ENCODE peak calls at places on chromosomes 16 and 17, in six cellular contexts. B is A549, V is upper lobe of right lung, W is colonic mucosa, O is heart left ventricle, H is IMR-90. J is an unnamed sample.

GRCh38 chr17:40522250-40522960 is 21.0 kb upstream of the TNS4 start:
- DNase-seq in H (peak; percentile 67), O (no peak), B (no peak), W (no peak), V (peak; percentile 11), J (no peak)

GRCh38 chr16:68386628-68387027 is 61.7 kb downstream of the SMPD3 start:
- DNase-seq in H (no peak), B (no peak), V (no peak), W (peak; percentile 95), O (no peak), J (no peak)

GRCh38 chr17:4710693-4711634 is 532 bp downstream of the ARRB2 start:
- DNase-seq in W (peak; percentile 40), V (no peak), B (no peak), O (no peak), H (no peak), J (no peak)

GRCh38 chr17:50861334-50861676 is 4.8 kb downstream of the TOB1 start:
- DNase-seq in W (no peak), V (no peak), H (no peak), O (no peak), B (no peak), J (no peak)

GRCh38 chr16:88854306-88855111 is 2.2 kb downstream of the GALNS start:
- DNase-seq in H (no peak), B (no peak), O (no peak), W (no peak), V (no peak), J (no peak)

GRCh38 chr17:67478266-67479118 is 101.4 kb downstream of the PITPNC1 start:
- DNase-seq in B (no peak), O (no peak), H (no peak), V (no peak), W (no peak), J (no peak)

GRCh38 chr17:35847006-35847405 is 21.7 kb downstream of the HEATR9 start:
- DNase-seq in B (no peak), W (no peak), H (no peak), O (no peak), V (no peak), J (no peak)

GRCh38 chr16:1647904-1648303 is 30.2 kb upstream of the JPT2 start:
- DNase-seq in W (no peak), H (no peak), O (no peak), V (no peak), B (no peak), J (no peak)

GRCh38 chr17:40317345-40317873 is 8.4 kb downstream of the RARA start:
- DNase-seq in W (peak; percentile 76), B (peak; percentile 86), H (peak; percentile 70), O (peak; percentile 69), V (peak; percentile 74), J (peak; percentile 66)

GRCh38 chr16:85490971-85491771 is 122.0 kb upstream of the GSE1 start:
- DNase-seq in H (no peak), O (no peak), V (no peak), W (peak; percentile 59), B (peak; percentile 52), J (no peak)

GRCh38 chr16:87757841-87758426 is 7.9 kb downstream of the KLHDC4 start:
- DNase-seq in W (no peak), B (peak; percentile 38), H (peak; percentile 89), V (no peak), O (no peak), J (peak; percentile 35)

GRCh38 chr16:69176033-69176780 is 10.8 kb upstream of the SNTB2 start:
- DNase-seq in O (no peak), B (no peak), W (no peak), H (peak; percentile 79), V (no peak), J (no peak)

GRCh38 chr17:83106913-83107655 is 27.7 kb downstream of the METRNL start:
- DNase-seq in B (no peak), V (no peak), H (no peak), O (no peak), W (no peak), J (no peak)

GRCh38 chr16:89909777-89910716 is 8.6 kb upstream of the MC1R start:
- DNase-seq in W (peak; percentile 79), H (peak; percentile 64), V (peak; percentile 87), B (peak; percentile 79), O (peak; percentile 80), J (peak; percentile 63)

GRCh38 chr16:5709889-5710288 is 612.3 kb upstream of the EEF2KMT start:
- DNase-seq in B (no peak), W (no peak), H (peak; percentile 0), O (no peak), V (no peak), J (no peak)

GRCh38 chr17:49249292-49249794 is 18.8 kb upstream of the PHOSPHO1 start:
- DNase-seq in O (peak; percentile 77), H (no peak), B (no peak), V (peak; percentile 66), W (no peak), J (no peak)

GRCh38 chr17:38980455-38981217 is 13.4 kb upstream of the FBXO47 start:
- DNase-seq in V (no peak), W (no peak), O (no peak), B (no peak), H (peak; percentile 57), J (no peak)

GRCh38 chr16:35011-35775 is 18.2 kb downstream of the POLR3K start:
- DNase-seq in H (no peak), V (no peak), W (no peak), O (no peak), B (no peak), J (no peak)

GRCh38 chr17:27747462-27748359 is 52.6 kb downstream of the NOS2 start:
- DNase-seq in W (peak; percentile 12), H (no peak), O (no peak), V (no peak), B (peak; percentile 22), J (no peak)

GRCh38 chr17:17363638-17364337 is 60.6 kb downstream of the NT5M start:
- DNase-seq in W (no peak), O (no peak), H (no peak), V (peak; percentile 78), B (no peak), J (no peak)

GRCh38 chr16:86887416-86887815 is 309.1 kb downstream of the FOXL1 start:
- DNase-seq in V (peak; percentile 27), B (no peak), O (no peak), W (no peak), H (no peak), J (no peak)

GRCh38 chr16:51577621-51578303 is 426.7 kb upstream of the SALL1 start:
- DNase-seq in O (no peak), V (no peak), B (peak; percentile 20), W (no peak), H (peak; percentile 15), J (peak; percentile 67)

GRCh38 chr16:82329070-82329469 is 159.0 kb upstream of the MPHOSPH6 start:
- DNase-seq in V (no peak), B (no peak), O (no peak), H (no peak), W (no peak), J (no peak)

GRCh38 chr17:44005865-44006580 is 1.6 kb downstream of the NAGS start:
- DNase-seq in V (peak; percentile 85), B (peak; percentile 32), W (peak; percentile 75), O (no peak), H (no peak), J (peak; percentile 16)

GRCh38 chr17:82021728-82022309 is 859 bp downstream of the CENPX start:
- DNase-seq in H (no peak), O (no peak), W (peak; percentile 66), B (no peak), V (no peak), J (no peak)

GRCh38 chr17:82022310-82022980 is at the start of gene CENPX:
- DNase-seq in H (no peak), W (no peak), V (no peak), B (no peak), O (no peak), J (no peak)

GRCh38 chr17:82024859-82025258 is 1.8 kb downstream of the LRRC45 start:
- DNase-seq in O (no peak), H (no peak), W (no peak), B (no peak), V (no peak), J (no peak)

GRCh38 chr17:82023447-82024241 is 539 bp downstream of the LRRC45 start:
- DNase-seq in V (no peak), O (no peak), B (no peak), H (peak; percentile 8), W (no peak), J (no peak)

GRCh38 chr17:82022981-82023446 is at the start of gene LRRC45:
- DNase-seq in H (peak; percentile 99), V (peak; percentile 100), W (peak; percentile 100), B (peak; percentile 100), O (peak; percentile 100), J (peak; percentile 98)
- TF ChIP-seq CTCF in H (no peak), V (no peak), W (no peak), B (no peak), O (no peak), J (no peak)

DNA sequence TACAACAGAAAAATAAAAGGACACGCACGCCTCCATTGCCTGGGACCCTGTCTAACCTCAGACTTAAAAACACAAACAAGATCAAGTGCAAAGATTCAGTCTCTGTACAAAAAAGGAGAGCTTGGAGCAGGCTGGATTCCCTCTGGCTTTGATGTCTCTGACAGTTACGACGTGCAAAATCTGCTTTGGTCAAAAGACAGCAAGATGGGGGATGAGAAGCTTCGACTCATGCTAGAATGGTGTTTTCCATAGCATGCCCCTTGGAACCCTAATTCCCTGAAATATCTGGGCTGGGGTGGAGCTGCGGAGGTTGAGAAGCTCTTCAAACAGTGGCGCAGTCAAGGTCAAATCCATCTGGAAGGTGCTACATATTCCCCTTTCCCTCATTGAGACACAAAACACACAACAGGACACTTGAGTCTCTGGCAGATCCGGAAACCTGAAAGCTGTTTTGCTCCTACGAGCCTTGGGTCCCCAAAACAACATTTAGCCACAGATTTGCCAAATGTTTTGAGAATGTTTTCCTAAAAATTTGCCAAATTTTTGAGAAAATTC is 9.1 kb downstream of the MYH11 start:
- DNase-seq in H (no peak), W (no peak), V (no peak), O (no peak), B (no peak), J (no peak)
- H3K27ac ChIP-seq in H (no peak overlapping the region), W (no peak overlapping the region), V (no peak overlapping the region), O (peak overlapping the region; percentile 91), B (no peak overlapping the region), J (no peak overlapping the region)

GRCh38 chr17:63446218-63446980 is at the start of gene CYB561:
- DNase-seq in W (peak; percentile 88), V (peak; percentile 94), B (peak; percentile 81), O (peak; percentile 79), H (peak; percentile 29), J (peak; percentile 84)

GRCh38 chr17:63446981-63447687 is 1.0 kb upstream of the CYB561 start:
- DNase-seq in V (no peak), O (no peak), B (no peak), W (peak; percentile 58), H (no peak), J (no peak)

GRCh38 chr17:63445065-63445464 is 1.0 kb downstream of the CYB561 start:
- DNase-seq in H (no peak), O (no peak), V (no peak), W (peak; percentile 57), B (no peak), J (no peak)

GRCh38 chr17:63444457-63444856 is 1.6 kb downstream of the CYB561 start:
- DNase-seq in B (no peak), H (no peak), W (no peak), V (no peak), O (no peak), J (no peak)

GRCh38 chr17:63445571-63446217 is 412 bp downstream of the CYB561 start:
- DNase-seq in W (peak; percentile 56), H (no peak), B (peak; percentile 76), O (no peak), V (peak; percentile 81), J (peak; percentile 77)
- TF ChIP-seq CTCF in W (peak; percentile 66), H (peak; percentile 41), B (peak; percentile 61), O (peak; percentile 19), V (peak; percentile 54), J (peak; percentile 84)

GRCh38 chr17:2804912-2805311 is 8.7 kb downstream of the RAP1GAP2 start:
- DNase-seq in V (no peak), B (no peak), W (no peak), H (no peak), O (no peak), J (no peak)
- H3K27ac ChIP-seq in V (no peak overlapping the region), B (no peak overlapping the region), W (no peak overlapping the region), H (no peak overlapping the region), O (no peak overlapping the region), J (no peak overlapping the region)

J was measured in RWPE1.